ENCODE peak calls at places on chromosome 22, in four cellular contexts. D is adrenal gland, W is pancreas, I is neuronal stem cell. Y is an unnamed sample.

GRCh38 chr22:41482319-41482935 is 13.5 kb downstream of the ACO2 start:
- DNase-seq in I (no peak), D (no peak), W (no peak), Y (no peak)

GRCh38 chr22:19275513-19275912 is 16.0 kb downstream of the CLTCL1 start:
- DNase-seq in W (no peak), I (no peak), D (peak; percentile 43), Y (no peak)

GRCh38 chr22:17429516-17429915 is 60.3 kb downstream of the CECR2 start:
- DNase-seq in D (no peak), W (no peak), I (no peak), Y (no peak)

GRCh38 chr22:19799322-19800190 is 39.0 kb downstream of the TBX1 start:
- DNase-seq in W (no peak), D (no peak), I (no peak), Y (no peak)

GRCh38 chr22:45302047-45302446 is 7.7 kb upstream of the FAM118A start:
- DNase-seq in I (no peak), W (no peak), D (no peak), Y (no peak)

GRCh38 chr22:39408173-39408572 is 8.6 kb downstream of the TAB1 start:
- DNase-seq in D (no peak), I (no peak), W (no peak), Y (no peak)

GRCh38 chr22:49179886-49180682 is 647.6 kb downstream of the BRD1 start:
- DNase-seq in I (no peak), W (no peak), D (no peak), Y (no peak)

GRCh38 chr22:46791201-46791731 is 28.8 kb downstream of the TBC1D22A start:
- DNase-seq in I (no peak), W (no peak), D (peak; percentile 78), Y (no peak)

GRCh38 chr22:19522190-19522880 is 1.9 kb downstream of the CLDN5 start:
- DNase-seq in W (no peak), D (no peak), I (no peak), Y (no peak)

GRCh38 chr22:50641696-50642607 is 14.0 kb upstream of the ARSA start:
- DNase-seq in I (peak; percentile 66), D (peak; percentile 41), W (no peak), Y (peak; percentile 75)
- H3K27ac ChIP-seq in I (peak overlapping the region; percentile 60), D (no peak overlapping the region), W (no peak overlapping the region), Y (peak overlapping the region; percentile 37)

DNA sequence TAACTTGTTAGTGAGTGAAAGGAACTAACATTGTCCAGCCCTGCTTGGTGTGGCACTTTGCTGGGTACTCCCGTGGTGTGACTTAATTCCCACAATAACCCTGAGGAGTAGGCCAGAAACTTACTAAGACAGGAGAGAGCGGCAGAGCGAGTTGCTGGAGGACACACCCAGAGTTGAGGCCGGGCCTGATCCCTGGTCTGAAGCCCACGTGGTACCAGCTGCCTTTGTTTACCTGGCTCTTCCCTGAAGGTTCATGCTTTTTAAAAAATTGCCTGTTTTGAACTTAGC is 594 bp downstream of the MPST start:
- DNase-seq in W (no peak), D (peak; percentile 59), I (no peak), Y (peak; percentile 57)
- H3K4me1 ChIP-seq in W (peaks cover 51% of the 10 kb centered on the region), D (peaks cover 58% of the 10 kb centered on the region), I (peaks cover 16% of the 10 kb centered on the region), Y (no peaks in the 10 kb centered on the region)

GRCh38 chr22:37302617-37303555 is 20.6 kb downstream of the CYTH4 start:
- DNase-seq in D (peak; percentile 52), I (peak; percentile 31), W (no peak), Y (no peak)
- H3K27ac ChIP-seq in D (peak overlapping the region; percentile 91), I (no peak overlapping the region), W (no peak overlapping the region), Y (no peak overlapping the region)

GRCh38 chr22:43006016-43006505 is 8.9 kb downstream of the PACSIN2 start:
- DNase-seq in W (no peak), I (no peak), D (no peak), Y (no peak)
- H3K4me1 ChIP-seq in W (peaks cover 95% of the 10 kb centered on the region), I (peaks cover 17% of the 10 kb centered on the region), D (peaks cover 65% of the 10 kb centered on the region), Y (peaks cover 29% of the 10 kb centered on the region)

DNA sequence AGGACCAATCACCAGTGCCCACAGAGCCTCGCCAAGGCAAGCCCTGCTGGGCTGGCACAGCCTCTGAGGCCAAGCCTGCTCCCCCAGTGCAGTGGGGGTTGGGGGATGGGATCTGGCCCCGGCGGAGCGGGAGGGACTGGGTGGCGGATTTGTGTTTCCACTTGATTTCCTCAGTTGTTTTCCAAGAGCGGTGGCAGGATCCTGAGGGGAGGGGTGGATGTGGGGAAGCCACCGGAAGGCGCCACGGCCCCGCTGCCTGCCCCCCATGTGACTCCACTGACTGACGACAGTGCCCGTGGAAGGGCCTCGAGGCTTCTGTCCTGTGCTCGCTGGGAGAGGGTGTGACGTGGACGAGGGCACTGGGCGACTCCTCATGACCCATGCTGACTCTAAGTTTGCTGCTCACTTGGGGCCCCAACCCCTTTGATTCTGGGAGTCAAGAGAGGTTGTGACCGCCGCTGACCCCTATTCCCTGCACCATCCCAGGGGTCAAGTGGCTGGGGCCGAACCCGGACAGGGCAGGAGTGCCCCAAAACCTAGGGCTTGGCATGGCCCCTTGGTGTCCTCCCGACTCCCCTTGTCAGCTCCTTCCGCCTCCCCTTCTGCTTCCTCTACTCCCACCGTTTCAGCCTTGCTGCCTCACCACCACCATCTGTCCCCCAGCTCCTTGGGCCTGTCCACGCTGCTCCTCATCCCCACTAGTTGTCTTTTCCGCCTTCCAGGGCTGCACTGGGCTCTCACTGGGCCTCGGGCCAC is 23.5 kb upstream of the PICK1 start:
- DNase-seq in I (no peak), D (no peak), W (peak; percentile 11), Y (no peak)
- H3K27ac ChIP-seq in I (peak overlapping the region; percentile 70), D (peak overlapping the region; percentile 67), W (no peak overlapping the region), Y (no peak overlapping the region)

DNA sequence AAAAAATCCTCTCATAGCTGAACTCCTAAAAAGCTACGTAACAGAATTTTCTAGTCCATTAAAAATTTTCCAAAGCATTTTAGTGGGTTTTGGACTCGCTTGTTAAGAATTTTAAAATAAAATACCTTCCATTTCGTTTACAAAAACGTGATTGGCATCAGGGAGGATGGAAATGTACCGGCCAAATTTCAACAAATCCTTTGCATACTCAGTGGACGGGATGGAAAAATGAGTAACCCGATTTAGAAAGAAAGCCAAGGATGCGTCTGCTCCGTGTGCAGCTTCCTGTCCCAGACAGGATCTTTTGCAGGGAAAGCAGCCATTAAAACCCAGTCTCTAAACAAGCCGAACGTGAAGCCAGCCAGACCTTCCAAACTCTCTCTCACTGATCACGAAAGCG is 15.6 kb downstream of the TMEM184B start:
- DNase-seq in W (no peak), D (peak; percentile 62), I (no peak), Y (no peak)
- H3K4me1 ChIP-seq in W (peaks cover 39% of the 10 kb centered on the region), D (peaks cover 15% of the 10 kb centered on the region), I (peaks cover 26% of the 10 kb centered on the region), Y (peaks cover 30% of the 10 kb centered on the region)

DNA sequence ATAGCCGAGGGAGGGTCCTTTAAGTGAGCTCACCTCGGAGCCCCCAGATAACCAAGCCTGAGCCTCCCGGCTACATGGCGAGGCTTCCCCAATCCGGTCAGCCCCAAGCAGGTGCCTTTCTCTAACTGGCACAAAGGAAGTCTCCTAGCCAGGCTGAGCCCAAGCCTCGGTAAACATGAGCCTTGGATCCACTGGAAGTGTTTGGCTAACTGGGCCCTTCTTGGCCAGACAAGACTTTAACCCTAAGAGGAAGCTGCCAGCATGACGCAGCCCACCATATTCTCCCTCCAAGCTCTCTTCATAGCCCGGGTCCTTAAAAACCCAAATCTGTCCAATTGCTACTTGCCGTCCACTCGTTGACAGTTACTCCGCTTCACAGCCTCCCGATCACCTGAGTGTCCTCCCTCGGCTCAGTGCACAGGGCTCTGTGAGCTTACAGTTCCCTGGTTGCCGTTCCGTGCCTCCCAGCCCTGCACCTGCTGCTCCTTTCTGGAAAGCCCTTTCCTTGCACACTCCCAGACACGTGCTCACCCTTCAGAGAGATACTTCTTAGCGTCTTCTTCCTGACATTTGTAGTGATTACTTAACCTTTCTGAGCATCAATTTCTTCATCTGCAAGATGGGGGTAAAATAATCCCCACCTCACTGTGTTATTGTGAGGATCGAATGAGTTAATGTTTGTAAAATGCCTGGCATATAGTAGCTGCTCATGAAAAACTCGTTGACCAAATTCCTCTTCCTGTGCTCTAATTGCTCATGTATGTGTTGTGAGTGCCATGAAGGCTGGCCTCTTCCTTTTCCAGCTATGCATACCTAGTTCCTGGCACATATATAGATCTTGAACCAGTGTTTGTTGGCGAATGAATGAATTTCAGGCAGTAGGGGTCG is 25.6 kb downstream of the TXN2 start:
- DNase-seq in D (no peak), I (no peak), W (peak; percentile 57), Y (no peak)
- H3K27ac ChIP-seq in D (peak overlapping the region; percentile 84), I (peak overlapping the region; percentile 52), W (peak overlapping the region; percentile 74), Y (peak overlapping the region; percentile 97)

Y was measured in cardiac muscle cell.